ENCODE peak calls at places on chromosome 10, in seven cellular contexts. M is kidney tubule cell, C is endodermal cell, U is NCI-H1105, O is AG04449, G is NCI-H2081, E is astrocyte of the spinal cord. L is an unnamed sample.

GRCh38 chr10:112429147-112429546 is 17.6 kb downstream of the ZDHHC6 start:
- DNase-seq in M (no peak), C (no peak), U (no peak), O (no peak), G (no peak), E (no peak), L (no peak)

GRCh38 chr10:75400163-75400768 is 1.3 kb downstream of the ZNF503 start:
- DNase-seq in M (no peak), C (no peak), U (no peak), O (no peak), G (no peak), E (no peak), L (no peak)

GRCh38 chr10:77692782-77693181 is 55.2 kb upstream of the KCNMA1 start:
- DNase-seq in M (peak; percentile 88), C (no peak), U (no peak), O (peak; percentile 38), G (no peak), E (peak; percentile 33), L (peak; percentile 8)

GRCh38 chr10:61135276-61135721 is 191.3 kb upstream of the RHOBTB1 start:
- DNase-seq in M (peak; percentile 61), C (peak; percentile 56), U (no peak), O (no peak), G (no peak), E (no peak), L (no peak)

GRCh38 chr10:6239213-6239991 is 36.7 kb downstream of the PFKFB3 start:
- DNase-seq in M (peak; percentile 99), C (peak; percentile 16), U (no peak), O (peak; percentile 96), G (no peak), E (peak; percentile 96), L (peak; percentile 62)

GRCh38 chr10:126518186-126519080 is 130.2 kb upstream of the ADAM12 start:
- DNase-seq in M (no peak), C (no peak), U (no peak), O (no peak), G (no peak), E (no peak), L (no peak)

GRCh38 chr10:126283307-126283706 is 105.0 kb downstream of the ADAM12 start:
- DNase-seq in M (no peak), C (no peak), U (no peak), O (no peak), G (no peak), E (no peak), L (no peak)

GRCh38 chr10:42544945-42545344 is 93.4 kb downstream of the ZNF33B start:
- DNase-seq in M (no peak), C (no peak), U (no peak), O (no peak), G (no peak), E (no peak), L (no peak)

GRCh38 chr10:105827133-105827532 is 1186.0 kb downstream of the SORCS3 start:
- DNase-seq in M (no peak), C (no peak), U (no peak), O (no peak), G (no peak), E (no peak), L (no peak)

GRCh38 chr10:123640016-123640535 is 26.1 kb upstream of the GPR26 start:
- DNase-seq in M (peak; percentile 40), C (peak; percentile 78), U (no peak), O (no peak), G (no peak), E (no peak), L (no peak)

GRCh38 chr10:3043512-3044368 is 23.6 kb upstream of the PFKP start:
- DNase-seq in M (peak; percentile 86), C (peak; percentile 89), U (peak; percentile 2), O (no peak), G (peak; percentile 59), E (peak; percentile 82), L (no peak)

GRCh38 chr10:35300063-35300699 is 36.1 kb upstream of the CCNY start:
- DNase-seq in M (peak; percentile 20), C (no peak), U (no peak), O (no peak), G (no peak), E (peak; percentile 55), L (peak; percentile 29)

GRCh38 chr10:111076191-111076681 is 593 bp upstream of the ADRA2A start:
- DNase-seq in M (peak; percentile 48), C (peak; percentile 96), U (peak; percentile 38), O (no peak), G (no peak), E (peak; percentile 32), L (no peak)

GRCh38 chr10:110355181-110355831 is 50.6 kb upstream of the SMNDC1 start:
- DNase-seq in M (no peak), C (no peak), U (no peak), O (no peak), G (no peak), E (no peak), L (no peak)

GRCh38 chr10:49090696-49091338 is 24.5 kb downstream of the VSTM4 start:
- DNase-seq in M (no peak), C (peak; percentile 28), U (no peak), O (no peak), G (no peak), E (no peak), L (no peak)

GRCh38 chr10:132363921-132364593 is 32.1 kb downstream of the LRRC27 start:
- DNase-seq in M (peak; percentile 36), C (peak; percentile 91), U (no peak), O (peak; percentile 45), G (no peak), E (peak; percentile 6), L (no peak)

GRCh38 chr10:47406870-47407648 is 23.0 kb upstream of the ZNF488 start:
- DNase-seq in M (peak; percentile 97), C (peak; percentile 77), U (no peak), O (no peak), G (no peak), E (peak; percentile 79), L (peak; percentile 84)

GRCh38 chr10:126736737-126737136 is 66.2 kb upstream of the C10orf90 start:
- DNase-seq in M (no peak), C (no peak), U (no peak), O (no peak), G (no peak), E (no peak), L (no peak)

GRCh38 chr10:110788620-110789385 is 82.9 kb upstream of the PDCD4 start:
- DNase-seq in M (no peak), C (no peak), U (no peak), O (no peak), G (no peak), E (no peak), L (no peak)

GRCh38 chr10:49628599-49628998 is 14.8 kb downstream of the CHAT start:
- DNase-seq in M (no peak), C (no peak), U (no peak), O (no peak), G (no peak), E (no peak), L (no peak)

GRCh38 chr10:33122014-33122788 is 164.2 kb upstream of the ITGB1 start:
- DNase-seq in M (no peak), C (no peak), U (no peak), O (peak; percentile 91), G (no peak), E (peak; percentile 96), L (no peak)

GRCh38 chr10:74888947-74889661 is 62.7 kb downstream of the KAT6B start:
- DNase-seq in M (peak; percentile 43), C (peak; percentile 62), U (no peak), O (no peak), G (no peak), E (no peak), L (no peak)

GRCh38 chr10:113995201-113995600 is 48.5 kb upstream of the ADRB1 start:
- DNase-seq in M (no peak), C (no peak), U (no peak), O (no peak), G (no peak), E (no peak), L (no peak)

GRCh38 chr10:79070091-79070610 is 1.4 kb downstream of the ZMIZ1 start:
- DNase-seq in M (peak; percentile 48), C (peak; percentile 69), U (no peak), O (no peak), G (no peak), E (no peak), L (no peak)

GRCh38 chr10:131184503-131184902 is 127.0 kb downstream of the TCERG1L start:
- DNase-seq in M (no peak), C (peak; percentile 30), U (no peak), O (no peak), G (no peak), E (no peak), L (no peak)

GRCh38 chr10:79320785-79321493 is 26.3 kb upstream of the PPIF start:
- DNase-seq in M (peak; percentile 96), C (no peak), U (no peak), O (no peak), G (no peak), E (peak; percentile 73), L (no peak)

GRCh38 chr10:14838582-14839304 is 637 bp downstream of the HSPA14 start:
- DNase-seq in M (peak; percentile 19), C (peak; percentile 83), U (no peak), O (no peak), G (no peak), E (peak; percentile 9), L (no peak)

GRCh38 chr10:24237801-24238390 is 29.0 kb downstream of the KIAA1217 start:
- DNase-seq in M (no peak), C (peak; percentile 63), U (no peak), O (no peak), G (no peak), E (no peak), L (no peak)

L was measured in HS-27A.